ENCODE peak calls at places on chromosomes 1 and 21, in seven cellular contexts. F is activated CD8-positive, alpha-beta memory T cell treated with anti-CD3 and anti-CD28 coated beads for 1 hour; C is NCI-H1092 treated with DMSO at 0.1 percent for 48 hours; T is prostate gland; W is AG04450; Z is activated CD4-positive, alpha-beta T cell treated with anti-CD3 and anti-CD28 coated beads, Interleukin-2, amount 50 U/mL, for 1 hour; K is mesenchymal stem cell. U is an unnamed sample.
A peak's percentile ranks its signal among the peaks of the same experiment; 100 is the strongest.

GRCh38 chr1:42046772-42047552 is 106.2 kb upstream of the GUCA2B start:
- DNase-seq in F (no peak), C (peak; percentile 20), T (no peak), W (no peak), Z (no peak), K (peak; percentile 6), U (no peak)

GRCh38 chr1:201166964-201167624 is 12.8 kb upstream of the TMEM9 start:
- DNase-seq in F (no peak), C (peak; percentile 59), T (no peak), W (no peak), Z (no peak), K (no peak), U (no peak)

GRCh38 chr1:179883040-179883501 is 986 bp downstream of the TOR1AIP1 start:
- DNase-seq in F (no peak), C (no peak), T (peak; percentile 9), W (no peak), Z (no peak), K (no peak), U (no peak)

GRCh38 chr1:112707217-112708001 is 482 bp upstream of the RHOC start:
- DNase-seq in F (peak; percentile 44), C (peak; percentile 64), T (peak; percentile 90), W (no peak), Z (peak; percentile 53), K (peak; percentile 88), U (peak; percentile 89)

GRCh38 chr1:229651546-229651945 is 25.5 kb downstream of the URB2 start:
- DNase-seq in F (no peak), C (no peak), T (no peak), W (no peak), Z (no peak), K (no peak), U (no peak)

GRCh38 chr1:98049370-98050115 is 128.7 kb upstream of the DPYD start:
- DNase-seq in F (no peak), C (peak; percentile 29), T (no peak), W (no peak), Z (no peak), K (no peak), U (no peak)

GRCh38 chr1:154810571-154810970 is 59.5 kb downstream of the KCNN3 start:
- DNase-seq in F (no peak), C (no peak), T (no peak), W (no peak), Z (no peak), K (no peak), U (no peak)

GRCh38 chr1:40404670-40405462 is 31.3 kb downstream of the SMAP2 start:
- DNase-seq in F (no peak), C (peak; percentile 77), T (peak; percentile 38), W (no peak), Z (peak; percentile 30), K (peak; percentile 69), U (peak; percentile 68)

GRCh38 chr1:71242239-71242638 is 161.4 kb upstream of the ZRANB2 start:
- DNase-seq in F (no peak), C (no peak), T (no peak), W (no peak), Z (no peak), K (no peak), U (peak; percentile 44)

GRCh38 chr1:204453141-204453772 is 41.3 kb downstream of the PIK3C2B start:
- DNase-seq in F (peak; percentile 43), C (no peak), T (no peak), W (no peak), Z (peak; percentile 56), K (no peak), U (no peak)

GRCh38 chr1:27626031-27626935 is 8.7 kb downstream of the FGR start:
- DNase-seq in F (no peak), C (no peak), T (no peak), W (no peak), Z (no peak), K (no peak), U (no peak)

GRCh38 chr1:45490121-45490622 is 791 bp downstream of the TESK2 start:
- DNase-seq in F (no peak), C (no peak), T (no peak), W (no peak), Z (no peak), K (peak; percentile 51), U (peak; percentile 13)

GRCh38 chr21:45256021-45256911 is 31.4 kb downstream of the POFUT2 start:
- DNase-seq in F (no peak), C (no peak), T (no peak), W (no peak), Z (no peak), K (no peak), U (no peak)